ENCODE peak calls at places on chromosomes 5 and 9, in seven cellular contexts. A is prostate gland, S is cardiac muscle cell, H is heart right ventricle, P is OCI-LY7, B is stomach, O is fibroblast of lung. D is an unnamed sample.

GRCh38 chr5:108579236-108579635 is 168.5 kb upstream of the FER start:
- DNase-seq in A (no peak), S (peak), H (no peak), P (no peak), B (no peak), O (no peak), D (no peak)

GRCh38 chr5:179323026-179323571 is 22.2 kb downstream of the ADAMTS2 start:
- DNase-seq in A (no peak), S (no peak), H (no peak), P (no peak), B (no peak), O (no peak), D (no peak)

GRCh38 chr9:106835840-106836239 is 27.1 kb upstream of the ZNF462 start:
- DNase-seq in A (no peak), S (no peak), H (no peak), P (no peak), B (no peak), O (no peak), D (no peak)

GRCh38 chr9:4301971-4302427 is 2.1 kb upstream of the GLIS3 start:
- DNase-seq in A (no peak), S (peak), H (peak), P (no peak), B (no peak), O (peak), D (peak)

GRCh38 chr5:120139039-120139438 is 325.1 kb upstream of the PRR16 start:
- DNase-seq in A (peak), S (peak), H (peak), P (no peak), B (no peak), O (peak), D (peak)

GRCh38 chr9:84754896-84755295 is 85.4 kb downstream of the NTRK2 start:
- DNase-seq in A (no peak), S (no peak), H (no peak), P (no peak), B (no peak), O (no peak), D (no peak)

GRCh38 chr5:76521240-76521758 is 101.9 kb downstream of the F2RL2 start:
- DNase-seq in A (no peak), S (peak), H (no peak), P (no peak), B (no peak), O (peak), D (peak)

GRCh38 chr9:18405240-18405639 is 68.7 kb upstream of the ADAMTSL1 start:
- DNase-seq in A (no peak), S (no peak), H (no peak), P (no peak), B (no peak), O (no peak), D (peak)

GRCh38 chr9:77772641-77773040 is 124.5 kb upstream of the GNA14 start:
- DNase-seq in A (no peak), S (no peak), H (no peak), P (no peak), B (no peak), O (no peak), D (no peak)

GRCh38 chr5:76983468-76983867 is 30.6 kb downstream of the CRHBP start:
- DNase-seq in A (no peak), S (peak), H (peak), P (no peak), B (no peak), O (no peak), D (peak)

GRCh38 chr5:159049844-159050318 is 49.8 kb downstream of the EBF1 start:
- DNase-seq in A (no peak), S (peak), H (peak), P (peak), B (no peak), O (peak), D (no peak)

GRCh38 chr5:150303660-150304411 is 1.1 kb upstream of the ARSI start:
- DNase-seq in A (no peak), S (peak), H (no peak), P (no peak), B (no peak), O (peak), D (no peak)

GRCh38 chr5:33549982-33550567 is 109.3 kb downstream of the TARS1 start:
- DNase-seq in A (peak), S (no peak), H (no peak), P (no peak), B (no peak), O (no peak), D (no peak)

GRCh38 chr9:129665008-129665771 is at the start of gene PRRX2:
- DNase-seq in A (no peak), S (peak), H (no peak), P (no peak), B (no peak), O (no peak), D (no peak)

GRCh38 chr5:152271420-152271819 is 133.7 kb downstream of the NMUR2 start:
- DNase-seq in A (no peak), S (peak), H (peak), P (peak), B (peak), O (no peak), D (peak)

GRCh38 chr5:61534481-61535267 is 202.6 kb downstream of the ZSWIM6 start:
- DNase-seq in A (no peak), S (no peak), H (no peak), P (no peak), B (no peak), O (no peak), D (no peak)

GRCh38 chr5:133854554-133854953 is 113.9 kb downstream of the C5orf15 start:
- DNase-seq in A (no peak), S (no peak), H (no peak), P (no peak), B (peak), O (no peak), D (no peak)

GRCh38 chr9:127303830-127304229 is 39.3 kb downstream of the GARNL3 start:
- DNase-seq in A (no peak), S (no peak), H (no peak), P (no peak), B (no peak), O (no peak), D (no peak)

GRCh38 chr9:109401169-109401989 is 80.5 kb upstream of the EPB41L4B start:
- DNase-seq in A (peak), S (peak), H (no peak), P (peak), B (peak), O (peak), D (peak)

GRCh38 chr5:139689631-139690384 is 41.7 kb downstream of the CXXC5 start:
- DNase-seq in A (no peak), S (peak), H (no peak), P (peak), B (peak), O (peak), D (peak)

GRCh38 chr9:135309763-135310125 is 169.8 kb upstream of the PPP1R26 start:
- DNase-seq in A (no peak), S (no peak), H (no peak), P (no peak), B (no peak), O (no peak), D (no peak)

GRCh38 chr9:12980482-12980881 is 205.7 kb downstream of the LURAP1L start:
- DNase-seq in A (no peak), S (no peak), H (no peak), P (no peak), B (no peak), O (no peak), D (no peak)

GRCh38 chr9:134928796-134929559 is 11.3 kb upstream of the FCN1 start:
- DNase-seq in A (no peak), S (no peak), H (peak), P (peak), B (no peak), O (no peak), D (no peak)

GRCh38 chr5:61748651-61749050 is 416.6 kb downstream of the ZSWIM6 start:
- DNase-seq in A (no peak), S (no peak), H (no peak), P (no peak), B (no peak), O (no peak), D (no peak)

GRCh38 chr5:82849885-82850284 is 227.3 kb downstream of the TMEM167A start:
- DNase-seq in A (no peak), S (no peak), H (no peak), P (no peak), B (no peak), O (no peak), D (no peak)

GRCh38 chr5:71882826-71883744 is 164.0 kb downstream of the CARTPT start:
- DNase-seq in A (peak), S (no peak), H (no peak), P (no peak), B (no peak), O (no peak), D (peak)

GRCh38 chr9:14251146-14252071 is 62.5 kb downstream of the NFIB start:
- DNase-seq in A (peak), S (peak), H (peak), P (no peak), B (peak), O (peak), D (peak)

GRCh38 chr5:102927007-102927406 is 171.9 kb downstream of the PAM start:
- DNase-seq in A (no peak), S (no peak), H (no peak), P (no peak), B (no peak), O (no peak), D (no peak)

GRCh38 chr5:155472780-155473179 is 459.2 kb downstream of the KIF4B start:
- DNase-seq in A (no peak), S (no peak), H (no peak), P (no peak), B (no peak), O (no peak), D (no peak)

GRCh38 chr9:127361561-127361960 is 35.4 kb upstream of the SLC2A8 start:
- DNase-seq in A (no peak), S (no peak), H (no peak), P (no peak), B (peak), O (no peak), D (peak)

GRCh38 chr5:151357097-151357496 is 9.7 kb upstream of the SLC36A2 start:
- DNase-seq in A (peak), S (no peak), H (no peak), P (no peak), B (no peak), O (no peak), D (no peak)

GRCh38 chr5:150142800-150143724 is 12.6 kb downstream of the PDGFRB start:
- DNase-seq in A (no peak), S (peak), H (peak), P (no peak), B (no peak), O (peak), D (peak)

GRCh38 chr9:34047864-34048729 is 590 bp downstream of the UBAP2 start:
- DNase-seq in A (peak), S (no peak), H (peak), P (peak), B (peak), O (no peak), D (peak)

GRCh38 chr5:61768692-61769281 is 436.7 kb downstream of the ZSWIM6 start:
- DNase-seq in A (no peak), S (no peak), H (no peak), P (peak), B (peak), O (no peak), D (peak)

GRCh38 chr5:111975133-111975532 is 218.1 kb upstream of the NREP start:
- DNase-seq in A (no peak), S (peak), H (no peak), P (no peak), B (no peak), O (no peak), D (no peak)

GRCh38 chr5:177524941-177525655 is 8.3 kb upstream of the DDX41 start:
- DNase-seq in A (peak), S (no peak), H (no peak), P (no peak), B (no peak), O (no peak), D (no peak)

GRCh38 chr9:134372621-134373267 is 46.5 kb downstream of the RXRA start:
- DNase-seq in A (no peak), S (no peak), H (peak), P (no peak), B (no peak), O (no peak), D (no peak)

GRCh38 chr9:462611-463010 is 247.9 kb downstream of the DOCK8 start:
- DNase-seq in A (no peak), S (no peak), H (no peak), P (no peak), B (no peak), O (no peak), D (no peak)

GRCh38 chr9:130636648-130637020 is 27.8 kb upstream of the PRDM12 start:
- DNase-seq in A (no peak), S (no peak), H (no peak), P (no peak), B (no peak), O (no peak), D (no peak)

GRCh38 chr5:127943061-127943371 is 140.6 kb upstream of the SLC12A2 start:
- DNase-seq in A (no peak), S (no peak), H (no peak), P (no peak), B (no peak), O (no peak), D (no peak)

GRCh38 chr9:137464291-137464999 is 5.3 kb upstream of the NSMF start:
- DNase-seq in A (no peak), S (no peak), H (peak), P (no peak), B (no peak), O (no peak), D (no peak)
- TF ChIP-seq CTCF in A (no peak), S (no peak), H (no peak), P (no peak), B (no peak), O (no peak), D (no peak)

GRCh38 chr5:1793966-1794895 is 5.4 kb downstream of the MRPL36 start:
- DNase-seq in A (no peak), S (peak), H (no peak), P (no peak), B (no peak), O (peak), D (peak)
- H3K27ac ChIP-seq in A (no peak), S (no peak), H (no peak), P (peak), B (no peak), O (peak), D (no peak)

GRCh38 chr5:67844937-67845336 is 370.6 kb upstream of the PIK3R1 start:
- DNase-seq in A (no peak), S (no peak), H (no peak), P (no peak), B (no peak), O (no peak), D (no peak)

DNA sequence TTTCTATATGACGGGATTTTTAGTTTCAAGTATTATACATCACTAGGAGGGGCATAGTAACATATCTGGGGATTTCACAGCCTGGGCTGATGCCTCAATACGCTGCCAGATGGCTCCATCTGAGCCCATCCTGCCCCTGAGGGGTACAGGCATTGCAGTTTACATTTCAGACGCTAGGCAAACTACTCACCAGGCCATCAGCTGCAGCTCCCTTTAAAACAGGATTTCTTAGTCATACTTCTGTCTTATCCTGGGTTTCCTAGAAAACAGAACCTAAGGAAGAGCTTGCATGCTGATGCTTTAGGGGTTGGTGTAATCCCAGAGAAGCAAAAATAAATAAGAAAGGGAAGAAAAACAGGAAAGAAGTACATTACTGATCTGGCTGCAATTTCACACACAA is 372.8 kb upstream of the PIK3R1 start:
- DNase-seq in A (no peak), S (peak), H (no peak), P (no peak), B (no peak), O (peak), D (peak)
- TF ChIP-seq CTCF in A (no peak), S (peak), H (no peak), P (no peak), B (no peak), O (peak), D (peak)

GRCh38 chr5:172235827-172236749 is 42.1 kb downstream of the EFCAB9 start:
- DNase-seq in A (no peak), S (no peak), H (no peak), P (no peak), B (peak), O (no peak), D (no peak)
- H3K27ac ChIP-seq in A (no peak), S (no peak), H (no peak), P (no peak), B (peak), O (no peak), D (no peak)

DNA sequence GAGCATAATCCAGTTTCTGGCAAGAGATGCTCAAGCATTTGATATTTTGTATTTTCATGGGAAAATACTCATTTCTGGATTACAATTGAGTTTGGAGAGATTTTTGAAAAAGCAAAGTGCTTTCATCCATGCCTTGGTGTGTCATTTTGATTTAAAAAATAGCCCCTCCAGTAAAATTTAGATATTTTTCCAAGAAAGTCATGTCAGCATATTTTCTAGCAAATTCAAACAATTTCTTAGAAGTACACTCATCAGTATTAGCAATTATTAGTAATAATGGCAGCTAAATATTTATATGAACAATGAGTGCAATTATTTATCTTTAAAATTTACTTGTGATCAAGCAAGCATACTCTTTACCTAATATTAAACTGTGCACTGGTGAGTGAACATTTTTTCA is 102.2 kb upstream of the TMEM161B start:
- DNase-seq in A (no peak), S (no peak), H (no peak), P (no peak), B (no peak), O (no peak), D (no peak)
- TF ChIP-seq CTCF in A (no peak), S (no peak), H (no peak), P (no peak), B (no peak), O (no peak), D (no peak)